ENCODE peak calls at places on chromosomes 1 and 21, in five cellular contexts. Q, X, W, R and B are unnamed samples.
A peak's percentile ranks its signal among the peaks of the same experiment; 100 is the strongest.

GRCh38 chr1:113830039-113830438 is 17.8 kb upstream of the RSBN1 start:
- DNase-seq in Q (no peak), X (no peak), W (no peak), R (no peak), B (no peak)

GRCh38 chr1:116666090-116666489 is 1.4 kb downstream of the IGSF3 start:
- DNase-seq in Q (no peak), X (no peak), W (no peak), R (no peak), B (no peak)

GRCh38 chr1:206514821-206515387 is 7.6 kb downstream of the RASSF5 start:
- DNase-seq in Q (no peak), X (no peak), W (no peak), R (no peak), B (no peak)

GRCh38 chr1:214899908-214900470 is 182.5 kb upstream of the KCNK2 start:
- DNase-seq in Q (peak; percentile 6), X (no peak), W (no peak), R (no peak), B (no peak)

GRCh38 chr1:64041366-64042131 is 161.9 kb upstream of the UBE2U start:
- DNase-seq in Q (no peak), X (no peak), W (no peak), R (no peak), B (no peak)

GRCh38 chr1:91071838-91072237 is 50.0 kb upstream of the ZNF644 start:
- DNase-seq in Q (no peak), X (no peak), W (no peak), R (no peak), B (no peak)

GRCh38 chr21:46639489-46640386 is 4.3 kb downstream of the PRMT2 start:
- DNase-seq in Q (no peak), X (no peak), W (no peak), R (no peak), B (no peak)

GRCh38 chr1:153790996-153791855 is 16.0 kb downstream of the SLC27A3 start:
- DNase-seq in Q (peak; percentile 51), X (no peak), W (no peak), R (peak; percentile 34), B (no peak)

GRCh38 chr1:115230281-115230680 is 107.8 kb downstream of the NGF start:
- DNase-seq in Q (no peak), X (no peak), W (no peak), R (no peak), B (no peak)

GRCh38 chr21:42006765-42007164 is 3.4 kb downstream of the ZBTB21 start:
- DNase-seq in Q (no peak), X (no peak), W (no peak), R (no peak), B (no peak)

GRCh38 chr1:51926171-51926812 is 47.8 kb upstream of the NRDC start:
- DNase-seq in Q (no peak), X (peak; percentile 38), W (no peak), R (no peak), B (no peak)

GRCh38 chr1:193110864-193111263 is 5.7 kb upstream of the GLRX2 start:
- DNase-seq in Q (no peak), X (no peak), W (no peak), R (no peak), B (no peak)

GRCh38 chr1:238624786-238625185 is 734.1 kb upstream of the ZP4 start:
- DNase-seq in Q (no peak), X (no peak), W (no peak), R (no peak), B (no peak)

GRCh38 chr1:239112092-239112491 is 274.3 kb upstream of the CHRM3 start:
- DNase-seq in Q (no peak), X (no peak), W (no peak), R (no peak), B (no peak)